ENCODE peak calls at places on chromosomes 16 and 17, in seven cellular contexts. U, R, J, T, S, I and K are unnamed samples.

GRCh38 chr16:21101631-21102420 is 48.8 kb downstream of the DNAH3 start:
- DNase-seq in S (no peak), I (no peak), J (no peak), R (no peak), T (peak), U (no peak), K (no peak)

GRCh38 chr17:50834126-50834785 is 1.1 kb upstream of the WFIKKN2 start:
- DNase-seq in T (no peak), U (no peak), J (no peak), S (no peak), R (no peak), I (no peak), K (no peak)

GRCh38 chr16:85227262-85227923 is 115.1 kb upstream of the CIBAR2 start:
- DNase-seq in S (no peak), T (peak), U (no peak), I (no peak), J (no peak), R (no peak), K (no peak)

GRCh38 chr17:2025220-2025621 is at the start of gene RTN4RL1:
- DNase-seq in I (no peak), T (peak), S (peak), J (no peak), R (no peak), U (no peak), K (peak)

GRCh38 chr16:83233153-83233552 is 574.6 kb upstream of the HSBP1 start:
- DNase-seq in R (no peak), T (peak), S (no peak), U (no peak), J (no peak), I (no peak), K (no peak)

GRCh38 chr16:1706386-1707192 is 594 bp downstream of the MAPK8IP3 start:
- DNase-seq in U (no peak), S (no peak), T (peak), J (no peak), I (no peak), R (peak), K (no peak)

GRCh38 chr16:62035115-62036092 is 834 bp downstream of the CDH8 start:
- DNase-seq in J (peak), U (no peak), R (no peak), S (no peak), I (no peak), T (no peak), K (no peak)

GRCh38 chr16:84055366-84055765 is 12.8 kb upstream of the SLC38A8 start:
- DNase-seq in T (peak), R (no peak), S (no peak), I (no peak), U (no peak), J (no peak), K (no peak)

GRCh38 chr17:27635275-27635823 is 4.4 kb downstream of the LGALS9 start:
- DNase-seq in U (no peak), I (no peak), J (no peak), T (no peak), R (no peak), S (no peak), K (no peak)

GRCh38 chr17:4354862-4355514 is 11.5 kb downstream of the UBE2G1 start:
- DNase-seq in J (no peak), T (no peak), U (no peak), R (no peak), I (no peak), S (no peak), K (no peak)

GRCh38 chr16:84408314-84408690 is 40.0 kb downstream of the ATP2C2 start:
- DNase-seq in J (no peak), U (no peak), T (no peak), S (no peak), R (no peak), I (no peak), K (no peak)

GRCh38 chr16:66910175-66910940 is 8.3 kb downstream of the CDH16 start:
- DNase-seq in J (no peak), U (no peak), I (no peak), S (no peak), T (no peak), R (no peak), K (no peak)